ENCODE peak calls at places on chromosome 12, in five cellular contexts. H, Q, S, Y and W are unnamed samples.

GRCh38 chr12:64400041-64400440 is 4.2 kb upstream of the XPOT start:
- DNase-seq in H (peak; percentile 52), Q (no peak), S (peak; percentile 45), Y (no peak), W (no peak)

GRCh38 chr12:121918679-121919038 is 267 bp downstream of the CFAP251 start:
- DNase-seq in H (no peak), Q (no peak), S (no peak), Y (no peak), W (no peak)

GRCh38 chr12:85642810-85643209 is 193.4 kb downstream of the RASSF9 start:
- DNase-seq in H (no peak), Q (no peak), S (peak; percentile 85), Y (no peak), W (no peak)

GRCh38 chr12:109277899-109278762 is 31.0 kb downstream of the FOXN4 start:
- DNase-seq in H (no peak), Q (no peak), S (peak; percentile 40), Y (no peak), W (no peak)

GRCh38 chr12:102562836-102563425 is 82.6 kb upstream of the IGF1 start:
- DNase-seq in H (no peak), Q (no peak), S (no peak), Y (no peak), W (no peak)

GRCh38 chr12:78204926-78205325 is 374.2 kb downstream of the NAV3 start:
- DNase-seq in H (no peak), Q (no peak), S (no peak), Y (no peak), W (no peak)

GRCh38 chr12:94240171-94240570 is 91.8 kb downstream of the PLXNC1 start:
- DNase-seq in H (no peak), Q (no peak), S (no peak), Y (no peak), W (no peak)

GRCh38 chr12:50218386-50218785 is 51.2 kb upstream of the CERS5 start:
- DNase-seq in H (no peak), Q (no peak), S (peak; percentile 74), Y (no peak), W (no peak)

GRCh38 chr12:70828391-70828790 is 92.1 kb downstream of the PTPRR start:
- DNase-seq in H (no peak), Q (no peak), S (peak; percentile 70), Y (no peak), W (no peak)

GRCh38 chr12:118357327-118358007 is 15.2 kb downstream of the TAOK3 start:
- DNase-seq in H (no peak), Q (peak; percentile 67), S (peak; percentile 83), Y (no peak), W (peak; percentile 72)

GRCh38 chr12:46472893-46473633 is 100.5 kb upstream of the SLC38A2 start:
- DNase-seq in H (no peak), Q (no peak), S (no peak), Y (no peak), W (no peak)
- H3K4me1 ChIP-seq in H (no peaks in the 10 kb centered on the region), Q (peaks cover 12% of the 10 kb centered on the region), S (peaks cover 46% of the 10 kb centered on the region), Y (peaks cover 14% of the 10 kb centered on the region), W (peaks cover 9% of the 10 kb centered on the region)

GRCh38 chr12:79553863-79554574 is 136.7 kb downstream of the PAWR start:
- DNase-seq in H (no peak), Q (no peak), S (no peak), Y (no peak), W (no peak)

GRCh38 chr12:79548525-79548924 is 142.2 kb downstream of the PAWR start:
- DNase-seq in H (no peak), Q (no peak), S (no peak), Y (no peak), W (no peak)

GRCh38 chr12:79555006-79555925 is 135.5 kb downstream of the PAWR start:
- DNase-seq in H (no peak), Q (no peak), S (peak; percentile 67), Y (no peak), W (no peak)

GRCh38 chr12:79549531-79550271 is 141.1 kb downstream of the PAWR start:
- DNase-seq in H (no peak), Q (no peak), S (peak; percentile 18), Y (no peak), W (no peak)

DNA sequence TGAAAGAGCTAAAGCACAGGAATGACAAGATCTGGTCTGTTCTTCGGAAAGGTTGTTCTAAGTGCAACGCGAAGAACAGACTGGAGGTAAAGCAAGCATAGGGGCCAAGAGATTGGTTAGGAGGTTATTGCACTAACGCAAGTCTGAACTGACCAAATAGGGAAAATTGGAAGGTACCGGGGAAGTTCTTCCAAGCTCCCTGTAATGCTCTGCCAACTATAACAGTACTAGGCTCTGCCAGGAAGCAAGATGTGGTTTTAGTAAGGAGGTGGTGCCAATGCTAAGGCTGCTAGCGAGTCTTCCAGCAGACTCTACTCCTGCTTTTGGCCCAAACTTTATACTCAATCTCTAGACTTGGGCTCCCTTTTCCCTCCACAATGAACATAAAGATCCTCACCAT is 138.6 kb downstream of the PAWR start:
- DNase-seq in H (no peak), Q (no peak), S (peak; percentile 6), Y (no peak), W (no peak)
- H3K4me1 ChIP-seq in H (peaks cover 4% of the 10 kb centered on the region), Q (no peaks in the 10 kb centered on the region), S (peaks cover 39% of the 10 kb centered on the region), Y (no peaks in the 10 kb centered on the region), W (no peaks in the 10 kb centered on the region)

GRCh38 chr12:32139064-32139421 is 32.4 kb downstream of the BICD1 start:
- DNase-seq in H (no peak), Q (no peak), S (peak; percentile 77), Y (peak; percentile 92), W (no peak)
- H3K4me1 ChIP-seq in H (peaks cover 2% of the 10 kb centered on the region), Q (peaks cover 8% of the 10 kb centered on the region), S (peaks cover 17% of the 10 kb centered on the region), Y (peaks cover 41% of the 10 kb centered on the region), W (peaks cover 8% of the 10 kb centered on the region)

GRCh38 chr12:52912711-52913423 is 8.0 kb upstream of the KRT8 start:
- DNase-seq in H (no peak), Q (no peak), S (no peak), Y (peak; percentile 46), W (no peak)
- H3K4me1 ChIP-seq in H (peaks cover 12% of the 10 kb centered on the region), Q (no peaks in the 10 kb centered on the region), S (peaks cover 8% of the 10 kb centered on the region), Y (peaks cover 9% of the 10 kb centered on the region), W (no peaks in the 10 kb centered on the region)

GRCh38 chr12:47034661-47035060 is 44.8 kb upstream of the PCED1B start:
- DNase-seq in H (no peak), Q (no peak), S (no peak), Y (no peak), W (no peak)

GRCh38 chr12:47032644-47033043 is 46.8 kb upstream of the PCED1B start:
- DNase-seq in H (no peak), Q (no peak), S (peak; percentile 81), Y (peak; percentile 63), W (peak; percentile 33)

GRCh38 chr12:47033797-47034555 is 45.4 kb upstream of the PCED1B start:
- DNase-seq in H (no peak), Q (no peak), S (no peak), Y (no peak), W (no peak)

GRCh38 chr12:47035459-47035858 is 44.0 kb upstream of the PCED1B start:
- DNase-seq in H (no peak), Q (no peak), S (no peak), Y (no peak), W (no peak)

GRCh38 chr12:47033081-47033480 is 46.3 kb upstream of the PCED1B start:
- DNase-seq in H (peak; percentile 38), Q (no peak), S (peak; percentile 54), Y (no peak), W (no peak)
- H3K4me1 ChIP-seq in H (no peaks in the 10 kb centered on the region), Q (peaks cover 4% of the 10 kb centered on the region), S (peaks cover 8% of the 10 kb centered on the region), Y (peaks cover 10% of the 10 kb centered on the region), W (peaks cover 10% of the 10 kb centered on the region)

GRCh38 chr12:6632026-6632978 is 3.5 kb downstream of the LPAR5 start:
- DNase-seq in H (no peak), Q (peak; percentile 68), S (no peak), Y (no peak), W (peak; percentile 62)

GRCh38 chr12:6639151-6639773 is 3.5 kb upstream of the LPAR5 start:
- DNase-seq in H (no peak), Q (no peak), S (no peak), Y (no peak), W (no peak)

GRCh38 chr12:6638305-6638704 is 2.5 kb upstream of the LPAR5 start:
- DNase-seq in H (no peak), Q (no peak), S (no peak), Y (no peak), W (no peak)

GRCh38 chr12:6635856-6636521 is at the start of gene LPAR5:
- DNase-seq in H (peak; percentile 77), Q (peak; percentile 66), S (peak; percentile 80), Y (no peak), W (peak; percentile 44)

DNA sequence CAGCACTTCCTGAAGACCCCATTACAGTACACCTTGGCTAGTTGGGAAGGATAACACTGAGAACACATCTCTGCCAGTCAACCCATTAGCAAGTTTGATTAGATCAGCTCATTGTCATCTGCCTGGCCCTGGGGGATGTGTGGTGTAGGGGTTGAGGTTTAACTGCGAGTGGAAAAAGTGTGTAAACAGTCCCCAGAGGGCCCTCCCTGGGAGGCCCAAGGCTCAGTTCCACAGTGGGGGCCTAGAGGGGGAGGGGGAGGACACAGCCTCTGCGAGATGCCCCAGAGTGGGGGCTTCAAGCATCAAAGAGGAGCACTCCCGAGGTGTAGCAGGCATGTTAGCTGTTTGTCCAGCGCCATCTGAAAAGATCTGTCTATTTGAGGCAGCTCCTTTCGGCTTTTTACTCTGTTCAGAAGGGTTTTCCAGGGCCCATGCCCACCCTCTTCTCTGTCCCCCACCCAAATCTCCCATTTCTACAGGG is 344 bp downstream of the LPAR5 start:
- DNase-seq in H (no peak), Q (peak; percentile 86), S (peak; percentile 22), Y (no peak), W (peak; percentile 48)
- H3K4me1 ChIP-seq in H (no peaks in the 10 kb centered on the region), Q (peaks cover 37% of the 10 kb centered on the region), S (peaks cover 8% of the 10 kb centered on the region), Y (peaks cover 4% of the 10 kb centered on the region), W (peaks cover 41% of the 10 kb centered on the region)